ENCODE peak calls at places on chromosomes 11 and 22, in eight cellular contexts. One of them, this sample, is unnamed.

GRCh38 chr11:78168539-78169477 is 19.6 kb downstream of the KCTD21 start:
- DNase-seq in left ventricle myocardium inferior: peak; percentile 87
- DNase-seq in ovary: peak; percentile 80
- DNase-seq in spleen: no peak
- DNase-seq in lung: peak; percentile 43
- DNase-seq in GM23248: peak; percentile 85
- DNase-seq in heart left ventricle: peak; percentile 89
- DNase-seq in OCI-LY7: no peak
- DNase-seq in this sample: no peak

GRCh38 chr11:48005133-48005532 is 24.8 kb downstream of the PTPRJ start:
- DNase-seq in left ventricle myocardium inferior: no peak
- DNase-seq in ovary: no peak
- DNase-seq in spleen: peak; percentile 15
- DNase-seq in lung: no peak
- DNase-seq in GM23248: peak; percentile 70
- DNase-seq in heart left ventricle: no peak
- DNase-seq in OCI-LY7: no peak
- DNase-seq in this sample: no peak

GRCh38 chr11:77590194-77590591 is 440 bp downstream of the AQP11 start:
- DNase-seq in left ventricle myocardium inferior: peak; percentile 19
- DNase-seq in ovary: peak; percentile 68
- DNase-seq in spleen: no peak
- DNase-seq in lung: peak; percentile 31
- DNase-seq in GM23248: peak; percentile 66
- DNase-seq in heart left ventricle: no peak
- DNase-seq in OCI-LY7: no peak
- DNase-seq in this sample: peak; percentile 23

GRCh38 chr22:26894766-26895485 is 237.5 kb downstream of the MIAT start:
- DNase-seq in left ventricle myocardium inferior: no peak
- DNase-seq in ovary: no peak
- DNase-seq in spleen: no peak
- DNase-seq in lung: peak; percentile 29
- DNase-seq in GM23248: peak; percentile 95
- DNase-seq in heart left ventricle: no peak
- DNase-seq in OCI-LY7: no peak
- DNase-seq in this sample: no peak

GRCh38 chr11:71931245-71931602 is 2.4 kb downstream of the RNF121 start:
- DNase-seq in left ventricle myocardium inferior: no peak
- DNase-seq in ovary: no peak
- DNase-seq in spleen: no peak
- DNase-seq in lung: no peak
- DNase-seq in GM23248: peak; percentile 12
- DNase-seq in heart left ventricle: no peak
- DNase-seq in OCI-LY7: no peak
- DNase-seq in this sample: no peak

GRCh38 chr11:36818410-36818809 is 220.4 kb upstream of the RAG2 start:
- DNase-seq in left ventricle myocardium inferior: no peak
- DNase-seq in ovary: no peak
- DNase-seq in spleen: no peak
- DNase-seq in lung: no peak
- DNase-seq in GM23248: peak; percentile 34
- DNase-seq in heart left ventricle: no peak
- DNase-seq in OCI-LY7: no peak
- DNase-seq in this sample: peak; percentile 34

GRCh38 chr11:44113018-44113417 is 17.5 kb downstream of the EXT2 start:
- DNase-seq in left ventricle myocardium inferior: no peak
- DNase-seq in ovary: no peak
- DNase-seq in spleen: no peak
- DNase-seq in lung: no peak
- DNase-seq in GM23248: no peak
- DNase-seq in heart left ventricle: no peak
- DNase-seq in OCI-LY7: no peak
- DNase-seq in this sample: no peak

GRCh38 chr11:85118151-85118550 is 509.0 kb downstream of the DLG2 start:
- DNase-seq in left ventricle myocardium inferior: no peak
- DNase-seq in ovary: no peak
- DNase-seq in spleen: no peak
- DNase-seq in lung: no peak
- DNase-seq in GM23248: peak; percentile 2
- DNase-seq in heart left ventricle: no peak
- DNase-seq in OCI-LY7: no peak
- DNase-seq in this sample: peak; percentile 52

GRCh38 chr11:8959546-8960166 is 4.6 kb downstream of the TMEM9B start:
- DNase-seq in left ventricle myocardium inferior: no peak
- DNase-seq in ovary: peak; percentile 28
- DNase-seq in spleen: no peak
- DNase-seq in lung: peak; percentile 46
- DNase-seq in GM23248: peak; percentile 87
- DNase-seq in heart left ventricle: peak; percentile 31
- DNase-seq in OCI-LY7: peak; percentile 73
- DNase-seq in this sample: peak; percentile 31

GRCh38 chr11:128548655-128549255 is 38.6 kb downstream of the ETS1 start:
- DNase-seq in left ventricle myocardium inferior: peak; percentile 78
- DNase-seq in ovary: peak; percentile 72
- DNase-seq in spleen: peak; percentile 91
- DNase-seq in lung: peak; percentile 50
- DNase-seq in GM23248: peak; percentile 73
- DNase-seq in heart left ventricle: peak; percentile 84
- DNase-seq in OCI-LY7: peak; percentile 48
- DNase-seq in this sample: no peak

GRCh38 chr22:42959472-42960145 is 55.3 kb downstream of the PACSIN2 start:
- DNase-seq in left ventricle myocardium inferior: peak; percentile 55
- DNase-seq in ovary: no peak
- DNase-seq in spleen: no peak
- DNase-seq in lung: peak; percentile 74
- DNase-seq in GM23248: peak; percentile 29
- DNase-seq in heart left ventricle: peak; percentile 67
- DNase-seq in OCI-LY7: no peak
- DNase-seq in this sample: no peak

GRCh38 chr22:42939451-42939881 is 75.5 kb downstream of the PACSIN2 start:
- DNase-seq in left ventricle myocardium inferior: no peak
- DNase-seq in ovary: no peak
- DNase-seq in spleen: no peak
- DNase-seq in lung: no peak
- DNase-seq in GM23248: peak; percentile 43
- DNase-seq in heart left ventricle: no peak
- DNase-seq in OCI-LY7: no peak
- DNase-seq in this sample: no peak

GRCh38 chr11:1440496-1440895 is 46.1 kb downstream of the MOB2 start:
- DNase-seq in left ventricle myocardium inferior: no peak
- DNase-seq in ovary: no peak
- DNase-seq in spleen: no peak
- DNase-seq in lung: no peak
- DNase-seq in GM23248: no peak
- DNase-seq in heart left ventricle: no peak
- DNase-seq in OCI-LY7: no peak
- DNase-seq in this sample: no peak

GRCh38 chr11:108693852-108694251 is 29.0 kb downstream of the DDX10 start:
- DNase-seq in left ventricle myocardium inferior: no peak
- DNase-seq in ovary: no peak
- DNase-seq in spleen: no peak
- DNase-seq in lung: no peak
- DNase-seq in GM23248: peak; percentile 83
- DNase-seq in heart left ventricle: no peak
- DNase-seq in OCI-LY7: no peak
- DNase-seq in this sample: no peak

GRCh38 chr11:69975822-69976221 is 102.3 kb upstream of the ANO1 start:
- DNase-seq in left ventricle myocardium inferior: no peak
- DNase-seq in ovary: no peak
- DNase-seq in spleen: no peak
- DNase-seq in lung: no peak
- DNase-seq in GM23248: no peak
- DNase-seq in heart left ventricle: no peak
- DNase-seq in OCI-LY7: no peak
- DNase-seq in this sample: no peak

GRCh38 chr11:108866781-108867180 is 201.9 kb downstream of the DDX10 start:
- DNase-seq in left ventricle myocardium inferior: no peak
- DNase-seq in ovary: no peak
- DNase-seq in spleen: no peak
- DNase-seq in lung: no peak
- DNase-seq in GM23248: no peak
- DNase-seq in heart left ventricle: no peak
- DNase-seq in OCI-LY7: no peak
- DNase-seq in this sample: no peak

GRCh38 chr11:118618115-118618990 is 10.9 kb downstream of the PHLDB1 start:
- DNase-seq in left ventricle myocardium inferior: peak; percentile 79
- DNase-seq in ovary: peak; percentile 79
- DNase-seq in spleen: peak; percentile 74
- DNase-seq in lung: no peak
- DNase-seq in GM23248: peak; percentile 87
- DNase-seq in heart left ventricle: peak; percentile 79
- DNase-seq in OCI-LY7: no peak
- DNase-seq in this sample: no peak

GRCh38 chr22:36419177-36419911 is 31.6 kb upstream of the MYH9 start:
- DNase-seq in left ventricle myocardium inferior: peak; percentile 53
- DNase-seq in ovary: peak; percentile 79
- DNase-seq in spleen: no peak
- DNase-seq in lung: peak; percentile 48
- DNase-seq in GM23248: peak; percentile 52
- DNase-seq in heart left ventricle: peak; percentile 54
- DNase-seq in OCI-LY7: no peak
- DNase-seq in this sample: no peak

GRCh38 chr11:113401718-113402117 is 14.1 kb downstream of the ANKK1 start:
- DNase-seq in left ventricle myocardium inferior: peak; percentile 80
- DNase-seq in ovary: no peak
- DNase-seq in spleen: no peak
- DNase-seq in lung: peak; percentile 79
- DNase-seq in GM23248: peak; percentile 47
- DNase-seq in heart left ventricle: peak; percentile 79
- DNase-seq in OCI-LY7: no peak
- DNase-seq in this sample: no peak

GRCh38 chr22:43015677-43016042 is 711 bp upstream of the PACSIN2 start:
- DNase-seq in left ventricle myocardium inferior: no peak
- DNase-seq in ovary: no peak
- DNase-seq in spleen: no peak
- DNase-seq in lung: no peak
- DNase-seq in GM23248: no peak
- DNase-seq in heart left ventricle: no peak
- DNase-seq in OCI-LY7: no peak
- DNase-seq in this sample: no peak

GRCh38 chr11:2779499-2779980 is 79.7 kb upstream of the KCNQ1OT1 start:
- DNase-seq in left ventricle myocardium inferior: no peak
- DNase-seq in ovary: peak; percentile 56
- DNase-seq in spleen: no peak
- DNase-seq in lung: no peak
- DNase-seq in GM23248: no peak
- DNase-seq in heart left ventricle: peak; percentile 18
- DNase-seq in OCI-LY7: no peak
- DNase-seq in this sample: peak; percentile 3

DNA sequence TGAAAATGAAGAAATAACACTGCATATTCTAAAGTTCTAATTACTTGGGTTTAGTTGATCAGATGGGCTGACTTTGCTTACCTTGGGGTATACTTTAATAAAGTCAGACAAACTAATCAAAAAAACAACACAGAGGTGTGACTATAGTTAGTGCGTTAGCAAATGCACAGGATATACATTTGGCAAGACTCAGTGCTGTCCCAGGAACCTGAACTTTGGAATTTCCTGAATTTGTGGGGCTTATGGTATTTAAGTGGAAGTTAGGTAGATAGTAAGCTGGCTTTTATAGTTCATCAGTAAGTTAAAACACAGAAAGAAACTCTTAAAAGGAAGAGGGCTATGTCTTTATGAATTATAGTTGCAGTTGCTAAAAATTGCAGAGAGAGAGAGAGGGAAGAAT is 302.6 kb upstream of the DDI1 start:
- DNase-seq in left ventricle myocardium inferior: no peak
- DNase-seq in ovary: no peak
- DNase-seq in spleen: no peak
- DNase-seq in lung: no peak
- DNase-seq in GM23248: no peak
- DNase-seq in heart left ventricle: no peak
- DNase-seq in OCI-LY7: no peak
- DNase-seq in this sample: no peak
- H3K9me3 ChIP-seq in left ventricle myocardium inferior: no peaks in the 10 kb centered on the region
- H3K9me3 ChIP-seq in ovary: no peaks in the 10 kb centered on the region
- H3K9me3 ChIP-seq in spleen: no peaks in the 10 kb centered on the region
- H3K9me3 ChIP-seq in lung: no peaks in the 10 kb centered on the region
- H3K9me3 ChIP-seq in GM23248: no peaks in the 10 kb centered on the region
- H3K9me3 ChIP-seq in heart left ventricle: no peaks in the 10 kb centered on the region
- H3K9me3 ChIP-seq in OCI-LY7: no peaks in the 10 kb centered on the region
- H3K9me3 ChIP-seq in this sample: no peaks in the 10 kb centered on the region

DNA sequence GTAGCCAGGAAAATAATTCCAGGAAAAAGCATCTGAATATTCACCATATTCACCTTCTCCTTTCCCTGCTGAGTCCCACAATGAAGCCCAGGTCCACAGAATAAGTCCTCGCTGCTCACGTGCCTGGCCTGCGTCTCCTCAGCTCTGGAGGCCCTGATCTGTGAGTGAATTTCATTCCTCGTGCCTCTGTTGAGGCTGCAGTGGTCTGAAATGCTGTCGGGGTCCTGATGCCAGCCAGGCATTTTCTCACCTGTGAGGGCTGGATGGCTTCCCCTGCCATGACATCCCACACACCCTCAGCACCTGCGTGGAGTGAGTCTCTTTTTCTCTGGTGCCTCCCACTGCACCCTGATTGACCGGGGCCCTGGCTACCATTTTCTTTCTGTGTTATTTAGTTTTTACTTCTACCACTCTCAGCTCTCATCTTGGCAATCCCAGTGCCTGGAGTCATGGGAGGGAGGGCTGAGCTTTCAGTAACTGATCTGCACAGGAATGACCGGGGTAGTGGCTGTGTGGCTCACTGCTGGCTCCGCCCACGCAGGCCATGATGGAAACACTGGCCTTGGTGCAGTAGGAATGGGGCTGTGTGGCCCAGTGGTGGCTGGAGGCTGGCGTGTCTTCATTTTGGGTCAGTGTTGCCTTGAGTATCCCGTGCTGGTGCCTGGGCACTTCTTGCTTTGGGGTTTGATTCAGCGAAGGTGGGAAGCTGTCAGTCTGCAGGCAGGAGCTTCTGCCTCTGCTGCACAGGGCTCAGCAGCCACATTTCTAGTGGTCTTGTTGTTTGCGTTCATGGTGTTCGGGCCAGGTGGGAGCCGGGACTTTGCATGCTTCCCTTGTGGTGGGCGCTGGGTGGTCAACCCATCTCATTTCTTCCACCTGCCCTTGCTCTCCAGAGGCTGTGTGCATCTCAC is 807.2 kb downstream of the TBC1D22A start:
- DNase-seq in left ventricle myocardium inferior: no peak
- DNase-seq in ovary: no peak
- DNase-seq in spleen: no peak
- DNase-seq in lung: no peak
- DNase-seq in GM23248: no peak
- DNase-seq in heart left ventricle: peak; percentile 11
- DNase-seq in OCI-LY7: no peak
- DNase-seq in this sample: no peak
- H3K9me3 ChIP-seq in left ventricle myocardium inferior: no peaks in the 10 kb centered on the region
- H3K9me3 ChIP-seq in ovary: no peaks in the 10 kb centered on the region
- H3K9me3 ChIP-seq in spleen: no peaks in the 10 kb centered on the region
- H3K9me3 ChIP-seq in lung: no peaks in the 10 kb centered on the region
- H3K9me3 ChIP-seq in GM23248: no peaks in the 10 kb centered on the region
- H3K9me3 ChIP-seq in heart left ventricle: no peaks in the 10 kb centered on the region
- H3K9me3 ChIP-seq in OCI-LY7: no peaks in the 10 kb centered on the region
- H3K9me3 ChIP-seq in this sample: no peaks in the 10 kb centered on the region

GRCh38 chr22:44383071-44383575 is 70.4 kb upstream of the SHISAL1 start:
- DNase-seq in left ventricle myocardium inferior: no peak
- DNase-seq in ovary: no peak
- DNase-seq in spleen: peak; percentile 29
- DNase-seq in lung: no peak
- DNase-seq in GM23248: no peak
- DNase-seq in heart left ventricle: no peak
- DNase-seq in OCI-LY7: no peak
- DNase-seq in this sample: no peak
- H3K9me3 ChIP-seq in left ventricle myocardium inferior: peaks cover 7% of the 10 kb centered on the region
- H3K9me3 ChIP-seq in ovary: no peaks in the 10 kb centered on the region
- H3K9me3 ChIP-seq in spleen: no peaks in the 10 kb centered on the region
- H3K9me3 ChIP-seq in lung: no peaks in the 10 kb centered on the region
- H3K9me3 ChIP-seq in GM23248: no peaks in the 10 kb centered on the region
- H3K9me3 ChIP-seq in heart left ventricle: no peaks in the 10 kb centered on the region
- H3K9me3 ChIP-seq in OCI-LY7: no peaks in the 10 kb centered on the region
- H3K9me3 ChIP-seq in this sample: no peaks in the 10 kb centered on the region

GRCh38 chr22:30062934-30063333 is 17.3 kb upstream of the HORMAD2 start:
- DNase-seq in left ventricle myocardium inferior: no peak
- DNase-seq in ovary: no peak
- DNase-seq in spleen: no peak
- DNase-seq in lung: no peak
- DNase-seq in GM23248: no peak
- DNase-seq in heart left ventricle: no peak
- DNase-seq in OCI-LY7: no peak
- DNase-seq in this sample: no peak
- H3K9me3 ChIP-seq in left ventricle myocardium inferior: peaks cover 39% of the 10 kb centered on the region
- H3K9me3 ChIP-seq in ovary: no peaks in the 10 kb centered on the region
- H3K9me3 ChIP-seq in spleen: no peaks in the 10 kb centered on the region
- H3K9me3 ChIP-seq in lung: peaks cover 3% of the 10 kb centered on the region
- H3K9me3 ChIP-seq in GM23248: no peaks in the 10 kb centered on the region
- H3K9me3 ChIP-seq in heart left ventricle: no peaks in the 10 kb centered on the region
- H3K9me3 ChIP-seq in OCI-LY7: no peaks in the 10 kb centered on the region
- H3K9me3 ChIP-seq in this sample: peaks cover 16% of the 10 kb centered on the region